ENCODE peak calls at places on chromosomes 16 and 17, in seven cellular contexts. G is HFF-Myc; U is breast epithelium; M is CD4-positive, alpha-beta T cell; Y is HL-60; H is progenitor cell of endocrine pancreas; X is cardiac fibroblast. O is an unnamed sample.

GRCh38 chr17:76753061-76753961 is 15.4 kb downstream of the MFSD11 start:
- DNase-seq in G (no peak), U (no peak), M (no peak), Y (no peak), H (no peak), X (no peak), O (no peak)

GRCh38 chr17:2138318-2138717 is 83.4 kb downstream of the HIC1 start:
- DNase-seq in G (no peak), U (no peak), M (peak; percentile 16), Y (no peak), H (no peak), X (peak; percentile 16), O (no peak)

GRCh38 chr16:85716680-85717038 is 27.9 kb upstream of the GINS2 start:
- DNase-seq in G (no peak), U (no peak), M (no peak), Y (no peak), H (no peak), X (no peak), O (no peak)

GRCh38 chr17:55609737-55610201 is 98.5 kb upstream of the SMIM36 start:
- DNase-seq in G (no peak), U (no peak), M (no peak), Y (no peak), H (no peak), X (peak; percentile 58), O (no peak)

GRCh38 chr16:56981729-56982271 is 7.6 kb upstream of the NLRC5 start:
- DNase-seq in G (no peak), U (no peak), M (no peak), Y (no peak), H (no peak), X (no peak), O (no peak)

GRCh38 chr17:8953152-8953885 is 12.2 kb downstream of the PIK3R5 start:
- DNase-seq in G (no peak), U (no peak), M (no peak), Y (no peak), H (no peak), X (no peak), O (no peak)

GRCh38 chr17:58184986-58185761 is 7.4 kb upstream of the EPX start:
- DNase-seq in G (no peak), U (no peak), M (no peak), Y (no peak), H (no peak), X (no peak), O (no peak)

GRCh38 chr17:66549731-66550207 is 247.4 kb downstream of the PRKCA start:
- DNase-seq in G (peak; percentile 65), U (no peak), M (no peak), Y (no peak), H (no peak), X (peak; percentile 78), O (peak; percentile 74)

GRCh38 chr16:66511615-66512500 is 38.1 kb downstream of the TK2 start:
- DNase-seq in G (peak; percentile 48), U (peak; percentile 36), M (no peak), Y (no peak), H (no peak), X (peak; percentile 81), O (peak; percentile 37)

DNA sequence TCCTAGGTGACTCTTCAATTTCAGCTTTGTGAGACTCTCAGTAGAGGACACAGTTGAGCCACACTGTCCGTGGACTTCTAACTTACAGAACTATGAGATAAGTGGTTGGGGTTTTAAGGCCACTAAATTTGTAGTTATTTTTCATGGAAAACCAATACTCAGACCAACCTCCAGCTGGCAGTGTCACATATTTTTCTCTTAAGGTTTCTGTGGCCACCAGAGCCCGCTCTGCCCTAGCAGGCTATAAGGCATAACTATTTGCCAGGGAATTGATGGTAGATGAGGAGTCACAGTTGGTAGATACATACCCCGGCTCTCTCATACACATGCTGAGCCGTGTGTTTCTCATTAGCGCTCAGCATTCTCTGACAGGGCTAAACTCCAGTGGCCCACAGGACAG is 336.8 kb upstream of the MON1B start:
- DNase-seq in G (no peak), U (no peak), M (no peak), Y (no peak), H (no peak), X (peak; percentile 18), O (no peak)
- TF ChIP-seq CTCF in G (no peak), U (no peak), M (no peak), Y (no peak), H (no peak), X (peak; percentile 24), O (peak; percentile 49)

GRCh38 chr16:77432264-77432663 is 2.6 kb downstream of the ADAMTS18 start:
- DNase-seq in G (no peak), U (no peak), M (no peak), Y (no peak), H (no peak), X (no peak), O (no peak)

GRCh38 chr16:77433146-77433545 is 1.7 kb downstream of the ADAMTS18 start:
- DNase-seq in G (no peak), U (no peak), M (no peak), Y (no peak), H (no peak), X (no peak), O (no peak)

GRCh38 chr16:77434022-77434364 is 841 bp downstream of the ADAMTS18 start:
- DNase-seq in G (no peak), U (no peak), M (no peak), Y (no peak), H (no peak), X (no peak), O (no peak)

GRCh38 chr16:77435240-77435819 is 496 bp upstream of the ADAMTS18 start:
- DNase-seq in G (no peak), U (no peak), M (no peak), Y (no peak), H (no peak), X (no peak), O (no peak)

DNA sequence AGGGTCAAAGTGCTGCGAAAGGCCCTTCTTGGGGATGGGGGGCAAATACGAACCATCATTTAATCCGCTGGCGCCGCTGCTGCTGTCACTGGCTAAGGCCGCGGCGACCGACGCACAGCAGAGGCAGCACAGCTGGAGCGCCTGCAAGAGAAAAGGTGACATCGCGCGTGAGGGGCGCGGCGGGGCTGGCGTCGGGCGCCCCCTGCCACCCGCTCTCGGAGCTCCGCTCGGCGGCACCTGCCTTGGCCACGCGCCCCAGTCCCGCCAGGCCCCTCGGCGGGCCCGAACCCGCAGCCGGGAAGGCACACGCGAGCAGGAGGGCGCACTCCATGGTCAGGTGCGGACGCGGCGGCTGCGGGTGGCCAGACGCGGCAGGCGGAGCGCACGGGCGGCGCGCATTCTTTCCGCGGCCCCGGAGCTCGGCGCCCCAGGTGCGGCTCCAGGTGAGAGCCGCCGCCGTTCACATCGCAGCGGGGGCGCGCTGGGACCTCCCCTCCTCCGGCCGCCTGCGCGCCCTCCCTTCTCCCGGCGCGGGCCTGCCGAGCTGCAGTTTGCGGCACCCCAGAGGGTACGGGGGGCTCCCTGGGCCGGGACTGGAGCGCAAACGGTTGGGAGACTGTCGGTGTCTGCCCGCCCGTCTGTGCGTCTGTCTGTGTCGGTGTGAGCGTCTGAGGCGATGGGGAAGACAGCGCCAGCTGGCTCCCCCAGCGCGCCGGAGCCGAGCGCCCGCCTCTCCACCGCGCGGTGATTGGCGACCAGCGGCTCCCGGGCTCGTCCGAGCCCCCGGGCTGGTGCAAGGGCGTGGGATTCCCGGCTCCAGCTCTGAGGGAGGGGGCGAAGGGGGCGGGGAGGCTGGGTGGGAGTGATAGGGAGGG is at the start of gene ADAMTS18:
- DNase-seq in G (no peak), U (no peak), M (no peak), Y (no peak), H (peak; percentile 43), X (no peak), O (no peak)
- TF ChIP-seq CTCF in G (no peak), U (no peak), M (no peak), Y (no peak), H (peak; percentile 46), X (no peak), O (no peak)

DNA sequence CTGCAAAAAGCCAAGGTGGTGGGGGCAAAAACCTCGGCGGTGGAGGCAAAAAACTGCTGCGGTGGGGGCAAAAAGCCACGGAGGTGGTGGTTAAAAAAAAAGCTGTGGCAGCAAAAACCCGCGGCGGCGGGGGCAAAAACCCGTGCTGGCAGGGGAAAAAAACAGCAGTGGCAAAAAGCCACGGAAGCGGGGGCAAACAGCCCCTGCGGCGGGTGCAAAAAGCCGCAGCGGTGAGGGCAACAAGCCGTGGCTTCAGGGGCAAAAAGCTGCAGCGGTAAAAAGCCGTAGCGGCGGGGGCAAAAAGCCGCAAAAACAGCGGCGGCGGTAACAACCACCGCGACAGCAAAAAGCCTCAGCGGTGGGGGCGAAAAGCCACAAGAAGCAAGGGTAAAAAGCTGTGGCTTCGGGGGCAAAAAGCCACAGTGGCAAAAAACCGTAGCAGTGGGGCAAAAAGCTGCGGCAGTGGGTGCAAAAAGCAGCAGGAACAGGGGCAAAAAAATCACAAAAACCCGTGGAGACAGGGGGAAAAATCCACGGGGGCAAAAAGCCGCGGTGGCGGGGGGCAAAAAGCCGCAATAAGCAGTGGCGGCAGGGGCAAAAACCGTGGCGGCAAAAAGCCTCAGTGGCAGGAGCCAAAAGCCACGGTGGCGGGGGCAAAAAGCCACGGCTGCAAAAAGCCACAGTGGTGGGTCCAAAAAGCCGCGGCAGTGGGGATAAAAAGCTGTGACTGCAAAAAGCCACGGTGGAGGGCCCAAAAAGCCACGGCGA is 193.7 kb downstream of the SHCBP1 start:
- DNase-seq in G (no peak), U (no peak), M (no peak), Y (no peak), H (no peak), X (no peak), O (no peak)
- TF ChIP-seq CTCF in G (no peak), U (no peak), M (no peak), Y (no peak), H (no peak), X (no peak), O (no peak)

GRCh38 chr17:21167303-21167702 is 40.5 kb downstream of the DHRS7B start:
- DNase-seq in G (no peak), U (no peak), M (no peak), Y (no peak), H (no peak), X (peak; percentile 20), O (no peak)

GRCh38 chr17:21171309-21171922 is 42.5 kb downstream of the TMEM11 start:
- DNase-seq in G (no peak), U (no peak), M (no peak), Y (no peak), H (no peak), X (no peak), O (no peak)

GRCh38 chr17:21170829-21171228 is 43.1 kb downstream of the TMEM11 start:
- DNase-seq in G (no peak), U (no peak), M (no peak), Y (no peak), H (no peak), X (no peak), O (no peak)

GRCh38 chr17:21168555-21168865 is 41.7 kb downstream of the DHRS7B start:
- DNase-seq in G (no peak), U (no peak), M (no peak), Y (no peak), H (no peak), X (no peak), O (no peak)

GRCh38 chr17:21169496-21169895 is 42.7 kb downstream of the DHRS7B start:
- DNase-seq in G (no peak), U (no peak), M (no peak), Y (no peak), H (no peak), X (no peak), O (no peak)
- TF ChIP-seq CTCF in G (no peak), U (no peak), M (no peak), Y (no peak), H (no peak), X (no peak), O (no peak)

O was measured in AG04450.